ENCODE peak calls at places on chromosome 15, in four cellular contexts. P is neural crest cell, G is NCI-H146, D is fibroblast of mammary gland. U is an unnamed sample.

GRCh38 chr15:98865397-98866339 is 141.9 kb downstream of the PGPEP1L start:
- DNase-seq in P (no peak), G (no peak), D (peak), U (peak)

GRCh38 chr15:95365615-95366107 is 964.8 kb upstream of the NR2F2 start:
- DNase-seq in P (no peak), G (no peak), D (no peak), U (no peak)

GRCh38 chr15:89089316-89090230 is 1.3 kb downstream of the ABHD2 start:
- DNase-seq in P (no peak), G (no peak), D (no peak), U (no peak)

GRCh38 chr15:65304393-65305143 is at the start of gene RNU5B-1:
- DNase-seq in P (peak), G (peak), D (peak), U (peak)

GRCh38 chr15:37046876-37047614 is 53.3 kb downstream of the MEIS2 start:
- DNase-seq in P (no peak), G (no peak), D (peak), U (peak)

GRCh38 chr15:64667736-64668161 is 107.6 kb downstream of the RBPMS2 start:
- DNase-seq in P (no peak), G (no peak), D (peak), U (peak)

GRCh38 chr15:40088929-40089755 is 19.5 kb downstream of the BMF start:
- DNase-seq in P (no peak), G (no peak), D (no peak), U (no peak)

GRCh38 chr15:86650084-86650483 is 570.4 kb downstream of the AGBL1 start:
- DNase-seq in P (no peak), G (no peak), D (no peak), U (no peak)

GRCh38 chr15:95025924-95026728 is 794.8 kb downstream of the MCTP2 start:
- DNase-seq in P (peak), G (no peak), D (peak), U (peak)

GRCh38 chr15:42508263-42508690 is 12.8 kb downstream of the SNAP23 start:
- DNase-seq in P (no peak), G (no peak), D (peak), U (no peak)

GRCh38 chr15:69756440-69756839 is 303.8 kb downstream of the RPLP1 start:
- DNase-seq in P (no peak), G (no peak), D (no peak), U (no peak)

GRCh38 chr15:67063689-67064606 is 1.5 kb upstream of the SMAD3 start:
- DNase-seq in P (peak), G (peak), D (no peak), U (no peak)

GRCh38 chr15:42153874-42154575 is 2.4 kb downstream of the PLA2G4F start:
- DNase-seq in P (no peak), G (no peak), D (no peak), U (no peak)

GRCh38 chr15:98549003-98549402 is 99.3 kb upstream of the IGF1R start:
- DNase-seq in P (no peak), G (no peak), D (no peak), U (no peak)

GRCh38 chr15:69414702-69415161 is 583 bp downstream of the KIF23 start:
- DNase-seq in P (peak), G (peak), D (peak), U (peak)

GRCh38 chr15:42152196-42152920 is 4.1 kb downstream of the PLA2G4F start:
- DNase-seq in P (no peak), G (no peak), D (no peak), U (peak)

GRCh38 chr15:73593278-73594074 is 39.7 kb downstream of the NPTN start:
- DNase-seq in P (no peak), G (peak), D (no peak), U (no peak)

GRCh38 chr15:29759596-29759995 is 62.7 kb downstream of the TJP1 start:
- DNase-seq in P (no peak), G (no peak), D (no peak), U (no peak)